ENCODE peak calls at places on chromosomes 4 and X, in ten cellular contexts. One of them, this sample, is unnamed.

GRCh38 chr4:129403848-129404247 is 307.9 kb downstream of the C4orf33 start:
- DNase-seq in hippocampal formation: no peak
- DNase-seq in activated CD4-positive, alpha-beta T cell treated with anti-CD3 and anti-CD28 coated beads, Interleukin-2, amount 10 ng/mL, durations not matched to agents 7 days and 5 days: no peak
- DNase-seq in AG08396: no peak
- DNase-seq in T-helper 17 cell: no peak
- DNase-seq in A549: no peak
- DNase-seq in DMS153: no peak
- DNase-seq in endothelial cell of umbilical vein: no peak
- DNase-seq in T-cell: no peak
- DNase-seq in DMS 273 treated with DMSO at 0.1 percent for 48 hours: no peak
- DNase-seq in this sample: no peak

GRCh38 chrX:109847257-109848187 is 114.5 kb upstream of the ACSL4 start:
- DNase-seq in hippocampal formation: no peak
- DNase-seq in activated CD4-positive, alpha-beta T cell treated with anti-CD3 and anti-CD28 coated beads, Interleukin-2, amount 10 ng/mL, durations not matched to agents 7 days and 5 days: no peak
- DNase-seq in AG08396: peak
- DNase-seq in T-helper 17 cell: no peak
- DNase-seq in A549: peak
- DNase-seq in DMS153: no peak
- DNase-seq in endothelial cell of umbilical vein: no peak
- DNase-seq in T-cell: no peak
- DNase-seq in DMS 273 treated with DMSO at 0.1 percent for 48 hours: no peak
- DNase-seq in this sample: no peak

GRCh38 chrX:123962794-123963373 is 1.4 kb downstream of the STAG2 start:
- DNase-seq in hippocampal formation: peak
- DNase-seq in activated CD4-positive, alpha-beta T cell treated with anti-CD3 and anti-CD28 coated beads, Interleukin-2, amount 10 ng/mL, durations not matched to agents 7 days and 5 days: peak
- DNase-seq in AG08396: peak
- DNase-seq in T-helper 17 cell: peak
- DNase-seq in A549: peak
- DNase-seq in DMS153: peak
- DNase-seq in endothelial cell of umbilical vein: peak
- DNase-seq in T-cell: peak
- DNase-seq in DMS 273 treated with DMSO at 0.1 percent for 48 hours: peak
- DNase-seq in this sample: peak

GRCh38 chrX:70998402-70999027 is 67.6 kb upstream of the SLC7A3 start:
- DNase-seq in hippocampal formation: peak
- DNase-seq in activated CD4-positive, alpha-beta T cell treated with anti-CD3 and anti-CD28 coated beads, Interleukin-2, amount 10 ng/mL, durations not matched to agents 7 days and 5 days: peak
- DNase-seq in AG08396: no peak
- DNase-seq in T-helper 17 cell: no peak
- DNase-seq in A549: peak
- DNase-seq in DMS153: no peak
- DNase-seq in endothelial cell of umbilical vein: peak
- DNase-seq in T-cell: peak
- DNase-seq in DMS 273 treated with DMSO at 0.1 percent for 48 hours: peak
- DNase-seq in this sample: peak

GRCh38 chr4:60366661-60367060 is 833.5 kb upstream of the ADGRL3 start:
- DNase-seq in hippocampal formation: peak
- DNase-seq in activated CD4-positive, alpha-beta T cell treated with anti-CD3 and anti-CD28 coated beads, Interleukin-2, amount 10 ng/mL, durations not matched to agents 7 days and 5 days: no peak
- DNase-seq in AG08396: no peak
- DNase-seq in T-helper 17 cell: no peak
- DNase-seq in A549: no peak
- DNase-seq in DMS153: no peak
- DNase-seq in endothelial cell of umbilical vein: no peak
- DNase-seq in T-cell: no peak
- DNase-seq in DMS 273 treated with DMSO at 0.1 percent for 48 hours: no peak
- DNase-seq in this sample: no peak

GRCh38 chrX:74458738-74459137 is 37.4 kb downstream of the SLC16A2 start:
- DNase-seq in hippocampal formation: no peak
- DNase-seq in activated CD4-positive, alpha-beta T cell treated with anti-CD3 and anti-CD28 coated beads, Interleukin-2, amount 10 ng/mL, durations not matched to agents 7 days and 5 days: no peak
- DNase-seq in AG08396: no peak
- DNase-seq in T-helper 17 cell: no peak
- DNase-seq in A549: peak
- DNase-seq in DMS153: no peak
- DNase-seq in endothelial cell of umbilical vein: peak
- DNase-seq in T-cell: no peak
- DNase-seq in DMS 273 treated with DMSO at 0.1 percent for 48 hours: no peak
- DNase-seq in this sample: no peak

GRCh38 chrX:21740329-21741274 is 17.3 kb downstream of the SMPX start:
- DNase-seq in hippocampal formation: no peak
- DNase-seq in activated CD4-positive, alpha-beta T cell treated with anti-CD3 and anti-CD28 coated beads, Interleukin-2, amount 10 ng/mL, durations not matched to agents 7 days and 5 days: no peak
- DNase-seq in AG08396: no peak
- DNase-seq in T-helper 17 cell: no peak
- DNase-seq in A549: no peak
- DNase-seq in DMS153: no peak
- DNase-seq in endothelial cell of umbilical vein: no peak
- DNase-seq in T-cell: no peak
- DNase-seq in DMS 273 treated with DMSO at 0.1 percent for 48 hours: peak
- DNase-seq in this sample: no peak

GRCh38 chr4:93066746-93067145 is 761.8 kb upstream of the ATOH1 start:
- DNase-seq in hippocampal formation: no peak
- DNase-seq in activated CD4-positive, alpha-beta T cell treated with anti-CD3 and anti-CD28 coated beads, Interleukin-2, amount 10 ng/mL, durations not matched to agents 7 days and 5 days: no peak
- DNase-seq in AG08396: no peak
- DNase-seq in T-helper 17 cell: no peak
- DNase-seq in A549: no peak
- DNase-seq in DMS153: no peak
- DNase-seq in endothelial cell of umbilical vein: no peak
- DNase-seq in T-cell: no peak
- DNase-seq in DMS 273 treated with DMSO at 0.1 percent for 48 hours: no peak
- DNase-seq in this sample: no peak

GRCh38 chrX:69024931-69025330 is 140.3 kb downstream of the PJA1 start:
- DNase-seq in hippocampal formation: no peak
- DNase-seq in activated CD4-positive, alpha-beta T cell treated with anti-CD3 and anti-CD28 coated beads, Interleukin-2, amount 10 ng/mL, durations not matched to agents 7 days and 5 days: no peak
- DNase-seq in AG08396: peak
- DNase-seq in T-helper 17 cell: no peak
- DNase-seq in A549: no peak
- DNase-seq in DMS153: no peak
- DNase-seq in endothelial cell of umbilical vein: no peak
- DNase-seq in T-cell: no peak
- DNase-seq in DMS 273 treated with DMSO at 0.1 percent for 48 hours: no peak
- DNase-seq in this sample: no peak

GRCh38 chr4:1207157-1207470 is 34.7 kb upstream of the SPON2 start:
- DNase-seq in hippocampal formation: no peak
- DNase-seq in activated CD4-positive, alpha-beta T cell treated with anti-CD3 and anti-CD28 coated beads, Interleukin-2, amount 10 ng/mL, durations not matched to agents 7 days and 5 days: no peak
- DNase-seq in AG08396: no peak
- DNase-seq in T-helper 17 cell: no peak
- DNase-seq in A549: no peak
- DNase-seq in DMS153: no peak
- DNase-seq in endothelial cell of umbilical vein: no peak
- DNase-seq in T-cell: no peak
- DNase-seq in DMS 273 treated with DMSO at 0.1 percent for 48 hours: no peak
- DNase-seq in this sample: no peak

GRCh38 chr4:122776916-122777315 is 44.4 kb downstream of the BBS12 start:
- DNase-seq in hippocampal formation: no peak
- DNase-seq in activated CD4-positive, alpha-beta T cell treated with anti-CD3 and anti-CD28 coated beads, Interleukin-2, amount 10 ng/mL, durations not matched to agents 7 days and 5 days: no peak
- DNase-seq in AG08396: no peak
- DNase-seq in T-helper 17 cell: no peak
- DNase-seq in A549: no peak
- DNase-seq in DMS153: peak
- DNase-seq in endothelial cell of umbilical vein: peak
- DNase-seq in T-cell: no peak
- DNase-seq in DMS 273 treated with DMSO at 0.1 percent for 48 hours: no peak
- DNase-seq in this sample: peak

GRCh38 chr4:176840166-176840565 is 47.4 kb upstream of the VEGFC start:
- DNase-seq in hippocampal formation: no peak
- DNase-seq in activated CD4-positive, alpha-beta T cell treated with anti-CD3 and anti-CD28 coated beads, Interleukin-2, amount 10 ng/mL, durations not matched to agents 7 days and 5 days: no peak
- DNase-seq in AG08396: no peak
- DNase-seq in T-helper 17 cell: no peak
- DNase-seq in A549: no peak
- DNase-seq in DMS153: no peak
- DNase-seq in endothelial cell of umbilical vein: no peak
- DNase-seq in T-cell: no peak
- DNase-seq in DMS 273 treated with DMSO at 0.1 percent for 48 hours: no peak
- DNase-seq in this sample: no peak

GRCh38 chrX:34716322-34716721 is 59.2 kb upstream of the TMEM47 start:
- DNase-seq in hippocampal formation: no peak
- DNase-seq in activated CD4-positive, alpha-beta T cell treated with anti-CD3 and anti-CD28 coated beads, Interleukin-2, amount 10 ng/mL, durations not matched to agents 7 days and 5 days: no peak
- DNase-seq in AG08396: no peak
- DNase-seq in T-helper 17 cell: no peak
- DNase-seq in A549: peak
- DNase-seq in DMS153: no peak
- DNase-seq in endothelial cell of umbilical vein: no peak
- DNase-seq in T-cell: no peak
- DNase-seq in DMS 273 treated with DMSO at 0.1 percent for 48 hours: no peak
- DNase-seq in this sample: no peak

GRCh38 chr4:159950707-159951106 is 847.8 kb downstream of the RAPGEF2 start:
- DNase-seq in hippocampal formation: no peak
- DNase-seq in activated CD4-positive, alpha-beta T cell treated with anti-CD3 and anti-CD28 coated beads, Interleukin-2, amount 10 ng/mL, durations not matched to agents 7 days and 5 days: no peak
- DNase-seq in AG08396: no peak
- DNase-seq in T-helper 17 cell: no peak
- DNase-seq in A549: no peak
- DNase-seq in DMS153: no peak
- DNase-seq in endothelial cell of umbilical vein: no peak
- DNase-seq in T-cell: no peak
- DNase-seq in DMS 273 treated with DMSO at 0.1 percent for 48 hours: no peak
- DNase-seq in this sample: no peak

GRCh38 chr4:187903700-187904099 is 91.9 kb upstream of the ZFP42 start:
- DNase-seq in hippocampal formation: no peak
- DNase-seq in activated CD4-positive, alpha-beta T cell treated with anti-CD3 and anti-CD28 coated beads, Interleukin-2, amount 10 ng/mL, durations not matched to agents 7 days and 5 days: no peak
- DNase-seq in AG08396: no peak
- DNase-seq in T-helper 17 cell: no peak
- DNase-seq in A549: no peak
- DNase-seq in DMS153: no peak
- DNase-seq in endothelial cell of umbilical vein: no peak
- DNase-seq in T-cell: no peak
- DNase-seq in DMS 273 treated with DMSO at 0.1 percent for 48 hours: no peak
- DNase-seq in this sample: no peak

GRCh38 chr4:176592976-176593375 is 199.7 kb downstream of the VEGFC start:
- DNase-seq in hippocampal formation: no peak
- DNase-seq in activated CD4-positive, alpha-beta T cell treated with anti-CD3 and anti-CD28 coated beads, Interleukin-2, amount 10 ng/mL, durations not matched to agents 7 days and 5 days: no peak
- DNase-seq in AG08396: no peak
- DNase-seq in T-helper 17 cell: no peak
- DNase-seq in A549: no peak
- DNase-seq in DMS153: no peak
- DNase-seq in endothelial cell of umbilical vein: no peak
- DNase-seq in T-cell: no peak
- DNase-seq in DMS 273 treated with DMSO at 0.1 percent for 48 hours: no peak
- DNase-seq in this sample: no peak